ENCODE peak calls at places on chromosomes 12 and 14, in five cellular contexts. One of them, this sample, is unnamed.

GRCh38 chr12:127284021-127284420 is 982.9 kb upstream of the TMEM132C start:
- DNase-seq in body of pancreas: peak
- DNase-seq in MCF 10A: peak
- DNase-seq in GM13976: no peak
- DNase-seq in brain microvascular endothelial cell: peak
- DNase-seq in this sample: no peak

GRCh38 chr12:83462419-83462818 is 775.7 kb downstream of the TMTC2 start:
- DNase-seq in body of pancreas: no peak
- DNase-seq in MCF 10A: no peak
- DNase-seq in GM13976: no peak
- DNase-seq in brain microvascular endothelial cell: no peak
- DNase-seq in this sample: no peak

GRCh38 chr12:94621662-94622359 is 28.5 kb downstream of the TMCC3 start:
- DNase-seq in body of pancreas: no peak
- DNase-seq in MCF 10A: peak
- DNase-seq in GM13976: peak
- DNase-seq in brain microvascular endothelial cell: peak
- DNase-seq in this sample: no peak

GRCh38 chr12:530308-530707 is 70.6 kb downstream of the B4GALNT3 start:
- DNase-seq in body of pancreas: no peak
- DNase-seq in MCF 10A: peak
- DNase-seq in GM13976: no peak
- DNase-seq in brain microvascular endothelial cell: no peak
- DNase-seq in this sample: no peak

GRCh38 chr14:81224222-81224621 is 3.5 kb upstream of the GTF2A1 start:
- DNase-seq in body of pancreas: no peak
- DNase-seq in MCF 10A: no peak
- DNase-seq in GM13976: no peak
- DNase-seq in brain microvascular endothelial cell: no peak
- DNase-seq in this sample: no peak

GRCh38 chr12:93042283-93042682 is 113.2 kb upstream of the EEA1 start:
- DNase-seq in body of pancreas: no peak
- DNase-seq in MCF 10A: no peak
- DNase-seq in GM13976: no peak
- DNase-seq in brain microvascular endothelial cell: peak
- DNase-seq in this sample: no peak

GRCh38 chr14:71355324-71356201 is 448.3 kb downstream of the PCNX1 start:
- DNase-seq in body of pancreas: peak
- DNase-seq in MCF 10A: peak
- DNase-seq in GM13976: peak
- DNase-seq in brain microvascular endothelial cell: no peak
- DNase-seq in this sample: peak

GRCh38 chr14:32809255-32809654 is 129.4 kb upstream of the NPAS3 start:
- DNase-seq in body of pancreas: no peak
- DNase-seq in MCF 10A: no peak
- DNase-seq in GM13976: no peak
- DNase-seq in brain microvascular endothelial cell: no peak
- DNase-seq in this sample: no peak

GRCh38 chr14:101404426-101405170 is 156.7 kb upstream of the DIO3 start:
- DNase-seq in body of pancreas: no peak
- DNase-seq in MCF 10A: peak
- DNase-seq in GM13976: no peak
- DNase-seq in brain microvascular endothelial cell: no peak
- DNase-seq in this sample: no peak

GRCh38 chr12:56158926-56159461 is 835 bp downstream of the MYL6 start:
- DNase-seq in body of pancreas: peak
- DNase-seq in MCF 10A: peak
- DNase-seq in GM13976: no peak
- DNase-seq in brain microvascular endothelial cell: peak
- DNase-seq in this sample: peak

GRCh38 chr12:47277972-47278448 is 198.3 kb upstream of the AMIGO2 start:
- DNase-seq in body of pancreas: no peak
- DNase-seq in MCF 10A: peak
- DNase-seq in GM13976: no peak
- DNase-seq in brain microvascular endothelial cell: peak
- DNase-seq in this sample: no peak

GRCh38 chr12:64780531-64781373 is 21.5 kb upstream of the GNS start:
- DNase-seq in body of pancreas: peak
- DNase-seq in MCF 10A: peak
- DNase-seq in GM13976: peak
- DNase-seq in brain microvascular endothelial cell: no peak
- DNase-seq in this sample: peak

GRCh38 chr12:7751394-7751793 is 4.2 kb upstream of the CLEC4C start:
- DNase-seq in body of pancreas: no peak
- DNase-seq in MCF 10A: no peak
- DNase-seq in GM13976: no peak
- DNase-seq in brain microvascular endothelial cell: no peak
- DNase-seq in this sample: no peak

GRCh38 chr14:54818201-54819133 is 84.2 kb downstream of the GCH1 start:
- DNase-seq in body of pancreas: peak
- DNase-seq in MCF 10A: peak
- DNase-seq in GM13976: no peak
- DNase-seq in brain microvascular endothelial cell: peak
- DNase-seq in this sample: no peak

GRCh38 chr14:74829238-74829637 is 46.7 kb downstream of the PROX2 start:
- DNase-seq in body of pancreas: no peak
- DNase-seq in MCF 10A: no peak
- DNase-seq in GM13976: no peak
- DNase-seq in brain microvascular endothelial cell: no peak
- DNase-seq in this sample: no peak

GRCh38 chr14:103164786-103165185 is 41.5 kb downstream of the TNFAIP2 start:
- DNase-seq in body of pancreas: no peak
- DNase-seq in MCF 10A: no peak
- DNase-seq in GM13976: no peak
- DNase-seq in brain microvascular endothelial cell: no peak
- DNase-seq in this sample: no peak

GRCh38 chr12:89542912-89543592 is 17.2 kb upstream of the POC1B start:
- DNase-seq in body of pancreas: peak
- DNase-seq in MCF 10A: peak
- DNase-seq in GM13976: peak
- DNase-seq in brain microvascular endothelial cell: peak
- DNase-seq in this sample: peak

GRCh38 chr12:119301367-119301766 is 33.2 kb upstream of the CCDC60 start:
- DNase-seq in body of pancreas: no peak
- DNase-seq in MCF 10A: no peak
- DNase-seq in GM13976: no peak
- DNase-seq in brain microvascular endothelial cell: no peak
- DNase-seq in this sample: no peak

GRCh38 chr12:119296535-119296934 is 38.0 kb upstream of the CCDC60 start:
- DNase-seq in body of pancreas: no peak
- DNase-seq in MCF 10A: no peak
- DNase-seq in GM13976: no peak
- DNase-seq in brain microvascular endothelial cell: no peak
- DNase-seq in this sample: no peak

GRCh38 chr12:119299130-119299529 is 35.4 kb upstream of the CCDC60 start:
- DNase-seq in body of pancreas: no peak
- DNase-seq in MCF 10A: no peak
- DNase-seq in GM13976: no peak
- DNase-seq in brain microvascular endothelial cell: no peak
- DNase-seq in this sample: no peak

GRCh38 chr12:119307747-119308146 is 26.8 kb upstream of the CCDC60 start:
- DNase-seq in body of pancreas: no peak
- DNase-seq in MCF 10A: no peak
- DNase-seq in GM13976: no peak
- DNase-seq in brain microvascular endothelial cell: no peak
- DNase-seq in this sample: no peak

GRCh38 chr12:119302334-119303132 is 32.0 kb upstream of the CCDC60 start:
- DNase-seq in body of pancreas: no peak
- DNase-seq in MCF 10A: no peak
- DNase-seq in GM13976: no peak
- DNase-seq in brain microvascular endothelial cell: no peak
- DNase-seq in this sample: no peak
- TF ChIP-seq CTCF in body of pancreas: no peak
- TF ChIP-seq CTCF in MCF 10A: no peak
- TF ChIP-seq CTCF in GM13976: no peak
- TF ChIP-seq CTCF in brain microvascular endothelial cell: no peak
- TF ChIP-seq CTCF in this sample: no peak

DNA sequence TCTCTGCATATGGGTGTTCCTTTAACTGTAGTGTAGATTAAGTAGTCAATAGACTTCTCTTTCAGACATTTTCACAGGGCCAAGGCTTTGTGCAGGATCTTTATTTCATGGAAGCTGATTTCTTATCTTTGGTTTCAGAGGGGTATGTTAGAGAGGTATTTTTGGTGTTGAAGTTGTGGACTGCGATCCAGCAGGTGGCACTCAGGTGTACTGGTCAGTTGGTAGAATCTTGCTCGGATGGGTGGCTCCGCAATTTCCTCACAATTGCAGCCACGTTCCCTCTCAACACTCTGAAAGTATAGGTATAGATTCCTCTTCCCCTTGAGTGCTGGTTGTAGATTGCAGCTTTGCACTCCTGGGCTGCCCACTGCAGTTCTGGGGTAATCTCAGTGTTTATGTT is 44.3 kb downstream of the OSBPL8 start:
- DNase-seq in body of pancreas: no peak
- DNase-seq in MCF 10A: no peak
- DNase-seq in GM13976: no peak
- DNase-seq in brain microvascular endothelial cell: no peak
- DNase-seq in this sample: no peak
- TF ChIP-seq CTCF in body of pancreas: no peak
- TF ChIP-seq CTCF in MCF 10A: no peak
- TF ChIP-seq CTCF in GM13976: no peak
- TF ChIP-seq CTCF in brain microvascular endothelial cell: no peak
- TF ChIP-seq CTCF in this sample: no peak

GRCh38 chr12:84624601-84625000 is 288.0 kb downstream of the SLC6A15 start:
- DNase-seq in body of pancreas: no peak
- DNase-seq in MCF 10A: no peak
- DNase-seq in GM13976: no peak
- DNase-seq in brain microvascular endothelial cell: no peak
- DNase-seq in this sample: no peak

GRCh38 chr12:84619053-84619452 is 293.5 kb downstream of the SLC6A15 start:
- DNase-seq in body of pancreas: no peak
- DNase-seq in MCF 10A: no peak
- DNase-seq in GM13976: no peak
- DNase-seq in brain microvascular endothelial cell: no peak
- DNase-seq in this sample: no peak
- TF ChIP-seq CTCF in body of pancreas: no peak
- TF ChIP-seq CTCF in MCF 10A: peak
- TF ChIP-seq CTCF in GM13976: no peak
- TF ChIP-seq CTCF in brain microvascular endothelial cell: no peak
- TF ChIP-seq CTCF in this sample: no peak

GRCh38 chr12:3035815-3036702 is 41.1 kb upstream of the TSPAN9 start:
- DNase-seq in body of pancreas: no peak
- DNase-seq in MCF 10A: no peak
- DNase-seq in GM13976: no peak
- DNase-seq in brain microvascular endothelial cell: peak
- DNase-seq in this sample: no peak
- TF ChIP-seq CTCF in body of pancreas: no peak
- TF ChIP-seq CTCF in MCF 10A: peak
- TF ChIP-seq CTCF in GM13976: no peak
- TF ChIP-seq CTCF in brain microvascular endothelial cell: peak
- TF ChIP-seq CTCF in this sample: peak

This sample was measured in heart left ventricle.